ENCODE peak calls at places on chromosome 20, in five cellular contexts. V, K, J, O and W are unnamed samples.

GRCh38 chr20:1299522-1299921 is 29.4 kb downstream of the SDCBP2 start:
- DNase-seq in V (no peak), K (no peak), J (no peak), O (peak), W (no peak)

GRCh38 chr20:13492001-13492480 is 146.7 kb downstream of the TASP1 start:
- DNase-seq in V (no peak), K (peak), J (no peak), O (no peak), W (no peak)

GRCh38 chr20:6765469-6766058 is 1.9 kb upstream of the BMP2 start:
- DNase-seq in V (no peak), K (peak), J (no peak), O (no peak), W (no peak)

GRCh38 chr20:46914789-46915359 is 20.2 kb downstream of the EYA2 start:
- DNase-seq in V (no peak), K (peak), J (no peak), O (no peak), W (no peak)

GRCh38 chr20:38301283-38301682 is 2.7 kb upstream of the BPI start:
- DNase-seq in V (no peak), K (no peak), J (no peak), O (no peak), W (no peak)

GRCh38 chr20:16810216-16810615 is 62.1 kb downstream of the OTOR start:
- DNase-seq in V (no peak), K (no peak), J (no peak), O (no peak), W (no peak)

GRCh38 chr20:370151-370600 is 10.4 kb upstream of the TRIB3 start:
- DNase-seq in V (no peak), K (no peak), J (no peak), O (no peak), W (no peak)

GRCh38 chr20:21191839-21192238 is 66.0 kb downstream of the KIZ start:
- DNase-seq in V (no peak), K (no peak), J (no peak), O (no peak), W (no peak)